ENCODE peak calls at places on chromosomes 11 and 22, in ten cellular contexts. M is GM10248, S is endothelial cell, Y is pancreas, W is neural progenitor cell, P is fibroblast of pulmonary artery, A is ascending aorta, H is Peyer's patch, F is cardiac fibroblast, V is A549. Z is an unnamed sample.

GRCh38 chr11:73203790-73204189 is 14.3 kb upstream of the P2RY2 start:
- DNase-seq in W (no peak), V (no peak), F (no peak), A (no peak), Y (no peak), S (no peak), P (no peak), M (no peak), H (peak; percentile 43), Z (peak; percentile 18)

GRCh38 chr11:16081756-16082531 is 274.4 kb downstream of the SOX6 start:
- DNase-seq in S (no peak), W (peak; percentile 55), A (no peak), V (no peak), F (no peak), M (no peak), H (no peak), Y (no peak), P (no peak), Z (no peak)

GRCh38 chr11:69950120-69950519 is 128.0 kb upstream of the ANO1 start:
- DNase-seq in V (peak; percentile 68), M (peak; percentile 49), Y (no peak), P (no peak), F (peak; percentile 26), H (peak; percentile 54), S (peak; percentile 54), A (no peak), W (peak; percentile 76), Z (peak; percentile 45)

GRCh38 chr11:103332409-103332808 is 223.2 kb downstream of the DYNC2H1 start:
- DNase-seq in H (no peak), Y (no peak), F (no peak), M (no peak), P (no peak), W (no peak), S (no peak), V (no peak), A (no peak), Z (no peak)

GRCh38 chr11:20007386-20007785 is 152.9 kb downstream of the DBX1 start:
- DNase-seq in F (no peak), Y (no peak), V (no peak), P (no peak), W (no peak), A (no peak), H (no peak), S (no peak), M (no peak), Z (no peak)

GRCh38 chr11:67032830-67033555 is 10.1 kb downstream of the SYT12 start:
- DNase-seq in M (no peak), H (no peak), F (peak; percentile 90), W (no peak), P (peak; percentile 89), V (peak; percentile 64), A (peak; percentile 32), S (no peak), Y (no peak), Z (no peak)

GRCh38 chr11:105344938-105345337 is 205.4 kb upstream of the CARD18 start:
- DNase-seq in P (peak; percentile 4), A (no peak), W (no peak), V (no peak), Y (no peak), S (no peak), M (no peak), F (peak; percentile 22), H (no peak), Z (no peak)

GRCh38 chr11:34652191-34652958 is 31.5 kb downstream of the EHF start:
- DNase-seq in A (no peak), S (no peak), V (no peak), H (no peak), P (no peak), Y (no peak), F (peak; percentile 39), W (no peak), M (no peak), Z (no peak)

GRCh38 chr22:17665248-17665647 is 26.7 kb downstream of the BCL2L13 start:
- DNase-seq in A (no peak), V (no peak), F (no peak), Y (no peak), P (no peak), S (no peak), W (no peak), H (no peak), M (no peak), Z (no peak)

GRCh38 chr11:35267504-35267903 is 128.5 kb downstream of the CD44 start:
- DNase-seq in H (no peak), A (no peak), S (no peak), F (peak; percentile 55), Y (no peak), P (peak; percentile 49), M (no peak), V (no peak), W (no peak), Z (no peak)

GRCh38 chr22:38828191-38828590 is 15.6 kb downstream of the NPTXR start:
- DNase-seq in M (no peak), H (peak; percentile 34), A (no peak), F (no peak), S (no peak), V (no peak), W (no peak), Y (no peak), P (no peak), Z (no peak)

GRCh38 chr11:119772581-119772980 is 43.6 kb upstream of the NECTIN1 start:
- DNase-seq in P (no peak), W (no peak), S (no peak), A (no peak), F (no peak), M (no peak), H (peak; percentile 19), V (no peak), Y (no peak), Z (no peak)

GRCh38 chr11:62171261-62171723 is 18.7 kb upstream of the SCGB1D1 start:
- DNase-seq in M (peak; percentile 60), A (no peak), P (peak; percentile 86), Y (no peak), S (peak; percentile 85), H (no peak), V (peak; percentile 88), F (peak; percentile 89), W (peak; percentile 95), Z (no peak)

GRCh38 chr11:70470127-70470526 is 71.8 kb downstream of the CTTN start:
- DNase-seq in F (no peak), V (no peak), P (no peak), W (no peak), S (no peak), M (no peak), H (no peak), Y (no peak), A (no peak), Z (no peak)

GRCh38 chr11:12767022-12767421 is 92.8 kb downstream of the TEAD1 start:
- DNase-seq in M (no peak), F (no peak), P (no peak), H (no peak), Y (no peak), W (no peak), A (no peak), S (no peak), V (no peak), Z (no peak)

GRCh38 chr22:43388420-43388851 is 23.4 kb upstream of the MPPED1 start:
- DNase-seq in M (peak; percentile 85), P (peak; percentile 66), A (no peak), S (peak; percentile 92), Y (peak; percentile 91), V (peak; percentile 69), W (peak; percentile 86), F (peak; percentile 68), H (peak; percentile 82), Z (peak; percentile 78)

GRCh38 chr11:114317738-114318137 is 21.5 kb downstream of the NNMT start:
- DNase-seq in H (no peak), W (peak; percentile 82), V (peak; percentile 70), P (peak; percentile 69), Y (no peak), M (no peak), A (no peak), S (peak; percentile 56), F (peak; percentile 64), Z (no peak)
- TF ChIP-seq CTCF in H (no peak), W (peak; percentile 72), V (peak; percentile 47), P (peak; percentile 45), Y (no peak), M (peak; percentile 22), A (peak; percentile 39), S (no peak), F (peak; percentile 36), Z (no peak)

GRCh38 chr22:42192547-42192946 is 61.9 kb upstream of the CYP2D6 start:
- DNase-seq in A (no peak), H (no peak), Y (no peak), F (no peak), V (no peak), M (no peak), S (no peak), W (no peak), P (no peak), Z (no peak)
- TF ChIP-seq CTCF in A (no peak), H (no peak), Y (no peak), F (no peak), V (no peak), M (no peak), S (no peak), W (no peak), P (no peak), Z (no peak)

DNA sequence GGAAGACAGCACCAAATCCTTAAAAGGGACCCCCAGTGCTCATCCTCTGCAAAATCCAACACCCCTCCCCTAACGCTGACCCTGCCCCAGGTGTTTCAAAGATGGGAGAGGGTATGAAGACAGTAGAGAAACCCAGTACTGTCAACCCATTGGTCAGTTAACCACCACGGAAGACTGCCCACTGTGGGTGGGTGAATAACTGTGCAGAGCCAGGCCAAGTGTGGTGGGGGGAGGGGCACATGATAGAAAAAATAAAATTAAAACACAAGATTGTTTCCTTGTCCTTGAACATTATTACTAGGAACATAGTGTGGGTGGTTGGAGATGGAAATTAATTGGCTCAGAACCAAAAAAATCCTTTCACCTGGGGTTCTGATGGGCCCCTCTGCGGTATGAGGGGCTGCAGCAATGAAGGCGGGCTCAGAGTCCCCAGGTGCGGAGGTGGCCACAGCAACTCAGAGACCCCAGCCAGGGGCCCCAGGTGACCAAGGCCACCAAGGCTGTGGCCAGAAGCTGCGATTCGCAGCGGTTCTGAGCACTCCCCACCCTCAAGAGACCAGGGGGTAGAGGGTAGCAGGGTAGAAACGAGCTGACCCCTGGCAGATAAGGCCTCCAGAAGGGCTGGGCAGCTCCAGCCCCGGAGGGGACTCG is 1.1 kb downstream of the TNKS1BP1 start:
- DNase-seq in P (peak; percentile 54), Y (no peak), W (no peak), S (no peak), H (no peak), M (no peak), A (no peak), F (peak; percentile 47), V (no peak), Z (peak; percentile 47)
- TF ChIP-seq CTCF in P (peak; percentile 27), Y (no peak), W (no peak), S (no peak), H (no peak), M (no peak), A (no peak), F (no peak), V (no peak), Z (no peak)

DNA sequence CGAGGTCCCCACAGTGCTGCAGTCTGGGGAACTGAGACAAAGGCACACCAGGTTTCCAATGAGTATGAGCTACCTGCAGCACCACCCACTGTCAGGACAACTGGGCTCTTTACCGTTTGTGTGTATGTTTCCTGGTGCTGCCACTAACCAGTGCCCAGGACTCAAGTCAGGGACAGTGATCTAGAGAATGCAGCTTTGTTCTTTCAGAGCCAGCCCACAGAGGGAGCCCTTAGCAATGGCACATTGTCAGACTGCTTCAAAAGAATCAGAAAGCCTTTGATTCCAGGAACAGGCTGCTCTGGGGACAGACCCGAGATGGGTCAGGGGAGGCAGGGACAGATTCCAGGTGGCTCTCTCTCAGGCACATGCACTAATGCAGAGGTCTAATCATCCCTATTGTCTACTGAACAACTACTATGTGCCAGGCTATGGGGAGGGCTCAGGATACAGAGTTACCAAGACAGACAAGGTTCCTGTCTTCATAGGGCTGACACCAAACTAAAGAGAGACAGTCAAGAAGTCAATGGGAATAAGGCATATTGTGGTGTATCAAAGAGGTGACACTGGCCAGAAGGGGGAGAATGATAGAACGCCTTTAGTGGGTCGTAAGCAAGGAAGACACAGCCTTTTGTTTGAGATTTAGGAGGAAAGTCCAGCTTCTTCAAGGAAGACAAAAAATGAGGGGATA is 103.7 kb downstream of the VPREB1 start:
- DNase-seq in P (no peak), Y (no peak), A (no peak), S (peak; percentile 30), W (peak; percentile 75), H (no peak), F (peak; percentile 5), V (peak; percentile 7), M (no peak), Z (no peak)
- TF ChIP-seq CTCF in P (peak; percentile 27), Y (no peak), A (no peak), S (no peak), W (peak; percentile 53), H (no peak), F (no peak), V (no peak), M (peak; percentile 17), Z (no peak)

Z was measured in mucosa of descending colon.